ENCODE peak calls at places on chromosomes 16 and 17, in nine cellular contexts. B is Jurkat, Clone E6-1; X is HTR-8/SVneo; R is activated gamma-delta T cell treated with anti-CD3 and anti-CD28 coated beads, Interleukin-2, amount 50 U/mL, for 16 hours; G is GM19239; T is NCI-H460; W is SHP77; C is Kasumi-1; O is ovary. Y is an unnamed sample.

GRCh38 chr16:86571197-86571915 is 4.7 kb downstream of the FOXC2 start:
- DNase-seq in C (no peak), O (no peak), G (no peak), T (no peak), W (no peak), B (no peak), X (no peak), R (no peak), Y (no peak)

GRCh38 chr16:85615014-85615851 is 2.1 kb downstream of the GSE1 start:
- DNase-seq in R (peak), B (peak), T (no peak), X (no peak), G (no peak), W (no peak), O (no peak), C (peak), Y (no peak)

GRCh38 chr17:59328534-59329095 is 2.8 kb upstream of the YPEL2 start:
- DNase-seq in O (no peak), W (no peak), B (no peak), C (no peak), G (no peak), T (no peak), X (no peak), R (no peak), Y (no peak)

GRCh38 chr17:75920045-75920560 is 15.4 kb upstream of the MRPL38 start:
- DNase-seq in X (no peak), R (no peak), W (no peak), G (no peak), B (no peak), O (no peak), T (no peak), C (no peak), Y (no peak)

GRCh38 chr17:63989622-63990345 is 8.4 kb upstream of the PRR29 start:
- DNase-seq in B (no peak), X (no peak), G (no peak), T (no peak), C (no peak), O (no peak), R (no peak), W (no peak), Y (no peak)

GRCh38 chr17:36105718-36106117 is 2.1 kb downstream of the CCL4 start:
- DNase-seq in W (no peak), R (no peak), B (no peak), O (no peak), G (no peak), X (no peak), T (no peak), C (no peak), Y (no peak)

GRCh38 chr17:34504814-34505484 is 74.4 kb upstream of the TMEM132E start:
- DNase-seq in T (no peak), G (no peak), W (no peak), B (no peak), R (no peak), X (no peak), O (no peak), C (no peak), Y (no peak)

GRCh38 chr17:10127819-10128375 is 70.5 kb downstream of the GAS7 start:
- DNase-seq in W (no peak), C (peak), X (peak), B (peak), T (no peak), O (peak), G (no peak), R (no peak), Y (no peak)

GRCh38 chr16:90008708-90009145 is 10.5 kb downstream of the DBNDD1 start:
- DNase-seq in B (peak), X (no peak), W (no peak), R (peak), G (peak), O (no peak), T (no peak), C (peak), Y (peak)

GRCh38 chr17:39759204-39759603 is 21.5 kb downstream of the GRB7 start:
- DNase-seq in O (no peak), W (no peak), G (no peak), C (no peak), B (no peak), T (no peak), R (no peak), X (no peak), Y (no peak)

GRCh38 chr17:2125013-2125535 is 70.2 kb downstream of the HIC1 start:
- DNase-seq in G (no peak), W (no peak), O (no peak), C (no peak), B (no peak), T (no peak), R (no peak), X (no peak), Y (no peak)

GRCh38 chr16:3542601-3543373 is 34.4 kb downstream of the NLRC3 start:
- DNase-seq in R (no peak), X (no peak), G (no peak), W (no peak), T (no peak), C (no peak), O (no peak), B (no peak), Y (no peak)